ENCODE peak calls at places on chromosome 16, in eight cellular contexts. One of them, this sample, is unnamed. For H3K4me1, the result is how much of the 10 kb centered on the place peaks cover.

GRCh38 chr16:81462683-81463082 is 18.1 kb downstream of the CMIP start:
- DNase-seq in thoracic aorta: no peak
- DNase-seq in heart right ventricle: no peak
- DNase-seq in tibial artery: no peak
- DNase-seq in psoas muscle: peak
- DNase-seq in mammary epithelial cell: no peak
- DNase-seq in left lung: no peak
- DNase-seq in IMR-90: no peak
- DNase-seq in this sample: no peak

GRCh38 chr16:86575754-86576557 is 2.4 kb upstream of the FOXL1 start:
- DNase-seq in thoracic aorta: peak
- DNase-seq in heart right ventricle: peak
- DNase-seq in tibial artery: peak
- DNase-seq in psoas muscle: peak
- DNase-seq in mammary epithelial cell: peak
- DNase-seq in left lung: no peak
- DNase-seq in IMR-90: peak
- DNase-seq in this sample: peak

GRCh38 chr16:54655171-54655590 is 275.5 kb upstream of the IRX5 start:
- DNase-seq in thoracic aorta: no peak
- DNase-seq in heart right ventricle: peak
- DNase-seq in tibial artery: peak
- DNase-seq in psoas muscle: no peak
- DNase-seq in mammary epithelial cell: peak
- DNase-seq in left lung: no peak
- DNase-seq in IMR-90: no peak
- DNase-seq in this sample: no peak

GRCh38 chr16:64250866-64251265 is 871.0 kb downstream of the CDH11 start:
- DNase-seq in thoracic aorta: no peak
- DNase-seq in heart right ventricle: no peak
- DNase-seq in tibial artery: no peak
- DNase-seq in psoas muscle: no peak
- DNase-seq in mammary epithelial cell: no peak
- DNase-seq in left lung: no peak
- DNase-seq in IMR-90: peak
- DNase-seq in this sample: no peak

GRCh38 chr16:1919680-1919998 is 1.4 kb upstream of the HS3ST6 start:
- DNase-seq in thoracic aorta: no peak
- DNase-seq in heart right ventricle: no peak
- DNase-seq in tibial artery: no peak
- DNase-seq in psoas muscle: no peak
- DNase-seq in mammary epithelial cell: no peak
- DNase-seq in left lung: no peak
- DNase-seq in IMR-90: no peak
- DNase-seq in this sample: no peak

GRCh38 chr16:53209489-53209888 is 154.7 kb downstream of the CHD9 start:
- DNase-seq in thoracic aorta: no peak
- DNase-seq in heart right ventricle: no peak
- DNase-seq in tibial artery: no peak
- DNase-seq in psoas muscle: no peak
- DNase-seq in mammary epithelial cell: no peak
- DNase-seq in left lung: no peak
- DNase-seq in IMR-90: no peak
- DNase-seq in this sample: no peak

GRCh38 chr16:86261379-86261778 is 248.9 kb upstream of the FOXF1 start:
- DNase-seq in thoracic aorta: no peak
- DNase-seq in heart right ventricle: no peak
- DNase-seq in tibial artery: no peak
- DNase-seq in psoas muscle: no peak
- DNase-seq in mammary epithelial cell: peak
- DNase-seq in left lung: no peak
- DNase-seq in IMR-90: peak
- DNase-seq in this sample: no peak

GRCh38 chr16:68992521-68992920 is 112.9 kb upstream of the HAS3 start:
- DNase-seq in thoracic aorta: no peak
- DNase-seq in heart right ventricle: no peak
- DNase-seq in tibial artery: no peak
- DNase-seq in psoas muscle: no peak
- DNase-seq in mammary epithelial cell: peak
- DNase-seq in left lung: no peak
- DNase-seq in IMR-90: peak
- DNase-seq in this sample: no peak

GRCh38 chr16:2238396-2239230 is 2.4 kb downstream of the DNASE1L2 start:
- DNase-seq in thoracic aorta: no peak
- DNase-seq in heart right ventricle: no peak
- DNase-seq in tibial artery: no peak
- DNase-seq in psoas muscle: no peak
- DNase-seq in mammary epithelial cell: no peak
- DNase-seq in left lung: no peak
- DNase-seq in IMR-90: no peak
- DNase-seq in this sample: no peak

GRCh38 chr16:82954224-82954929 is 327.6 kb downstream of the CDH13 start:
- DNase-seq in thoracic aorta: no peak
- DNase-seq in heart right ventricle: no peak
- DNase-seq in tibial artery: no peak
- DNase-seq in psoas muscle: no peak
- DNase-seq in mammary epithelial cell: no peak
- DNase-seq in left lung: no peak
- DNase-seq in IMR-90: peak
- DNase-seq in this sample: no peak

GRCh38 chr16:9123871-9124270 is 32.4 kb downstream of the HAPSTR1 start:
- DNase-seq in thoracic aorta: no peak
- DNase-seq in heart right ventricle: no peak
- DNase-seq in tibial artery: peak
- DNase-seq in psoas muscle: peak
- DNase-seq in mammary epithelial cell: peak
- DNase-seq in left lung: peak
- DNase-seq in IMR-90: no peak
- DNase-seq in this sample: peak

GRCh38 chr16:74565378-74565777 is 41.5 kb downstream of the GLG1 start:
- DNase-seq in thoracic aorta: no peak
- DNase-seq in heart right ventricle: no peak
- DNase-seq in tibial artery: no peak
- DNase-seq in psoas muscle: no peak
- DNase-seq in mammary epithelial cell: no peak
- DNase-seq in left lung: no peak
- DNase-seq in IMR-90: no peak
- DNase-seq in this sample: no peak

GRCh38 chr16:13453938-13454553 is 465.9 kb upstream of the ERCC4 start:
- DNase-seq in thoracic aorta: no peak
- DNase-seq in heart right ventricle: no peak
- DNase-seq in tibial artery: no peak
- DNase-seq in psoas muscle: no peak
- DNase-seq in mammary epithelial cell: peak
- DNase-seq in left lung: no peak
- DNase-seq in IMR-90: no peak
- DNase-seq in this sample: no peak

GRCh38 chr16:10678655-10679054 is 16.1 kb downstream of the TEKT5 start:
- DNase-seq in thoracic aorta: no peak
- DNase-seq in heart right ventricle: no peak
- DNase-seq in tibial artery: no peak
- DNase-seq in psoas muscle: no peak
- DNase-seq in mammary epithelial cell: no peak
- DNase-seq in left lung: no peak
- DNase-seq in IMR-90: no peak
- DNase-seq in this sample: no peak

GRCh38 chr16:67514382-67514828 is 14.2 kb upstream of the RIPOR1 start:
- DNase-seq in thoracic aorta: no peak
- DNase-seq in heart right ventricle: peak
- DNase-seq in tibial artery: peak
- DNase-seq in psoas muscle: peak
- DNase-seq in mammary epithelial cell: peak
- DNase-seq in left lung: peak
- DNase-seq in IMR-90: peak
- DNase-seq in this sample: peak

GRCh38 chr16:81996664-81997529 is 14.4 kb downstream of the SDR42E1 start:
- DNase-seq in thoracic aorta: no peak
- DNase-seq in heart right ventricle: no peak
- DNase-seq in tibial artery: no peak
- DNase-seq in psoas muscle: no peak
- DNase-seq in mammary epithelial cell: peak
- DNase-seq in left lung: no peak
- DNase-seq in IMR-90: peak
- DNase-seq in this sample: no peak

GRCh38 chr16:26665166-26665939 is 401.4 kb upstream of the C16orf82 start:
- DNase-seq in thoracic aorta: no peak
- DNase-seq in heart right ventricle: no peak
- DNase-seq in tibial artery: no peak
- DNase-seq in psoas muscle: no peak
- DNase-seq in mammary epithelial cell: no peak
- DNase-seq in left lung: no peak
- DNase-seq in IMR-90: no peak
- DNase-seq in this sample: no peak

GRCh38 chr16:31135535-31136286 is at the start of gene PRSS8:
- DNase-seq in thoracic aorta: no peak
- DNase-seq in heart right ventricle: no peak
- DNase-seq in tibial artery: peak
- DNase-seq in psoas muscle: no peak
- DNase-seq in mammary epithelial cell: peak
- DNase-seq in left lung: peak
- DNase-seq in IMR-90: no peak
- DNase-seq in this sample: peak

GRCh38 chr16:55949518-55949917 is 74.3 kb upstream of the CES5A start:
- DNase-seq in thoracic aorta: no peak
- DNase-seq in heart right ventricle: no peak
- DNase-seq in tibial artery: no peak
- DNase-seq in psoas muscle: no peak
- DNase-seq in mammary epithelial cell: peak
- DNase-seq in left lung: no peak
- DNase-seq in IMR-90: peak
- DNase-seq in this sample: no peak

GRCh38 chr16:21001262-21001661 is 100.7 kb downstream of the LYRM1 start:
- DNase-seq in thoracic aorta: no peak
- DNase-seq in heart right ventricle: no peak
- DNase-seq in tibial artery: no peak
- DNase-seq in psoas muscle: no peak
- DNase-seq in mammary epithelial cell: no peak
- DNase-seq in left lung: no peak
- DNase-seq in IMR-90: peak
- DNase-seq in this sample: no peak

GRCh38 chr16:75298252-75298651 is 46.8 kb upstream of the BCAR1 start:
- DNase-seq in thoracic aorta: no peak
- DNase-seq in heart right ventricle: no peak
- DNase-seq in tibial artery: no peak
- DNase-seq in psoas muscle: no peak
- DNase-seq in mammary epithelial cell: no peak
- DNase-seq in left lung: no peak
- DNase-seq in IMR-90: no peak
- DNase-seq in this sample: no peak

GRCh38 chr16:81061855-81062608 is 15.0 kb downstream of the C16orf46 start:
- DNase-seq in thoracic aorta: no peak
- DNase-seq in heart right ventricle: no peak
- DNase-seq in tibial artery: no peak
- DNase-seq in psoas muscle: no peak
- DNase-seq in mammary epithelial cell: no peak
- DNase-seq in left lung: no peak
- DNase-seq in IMR-90: no peak
- DNase-seq in this sample: no peak

GRCh38 chr16:78444-79145 is 570 bp downstream of the MPG start:
- DNase-seq in thoracic aorta: no peak
- DNase-seq in heart right ventricle: no peak
- DNase-seq in tibial artery: peak
- DNase-seq in psoas muscle: peak
- DNase-seq in mammary epithelial cell: no peak
- DNase-seq in left lung: no peak
- DNase-seq in IMR-90: peak
- DNase-seq in this sample: no peak
- H3K4me1 ChIP-seq in thoracic aorta: under half
- H3K4me1 ChIP-seq in heart right ventricle: half or more
- H3K4me1 ChIP-seq in tibial artery: half or more
- H3K4me1 ChIP-seq in psoas muscle: under half
- H3K4me1 ChIP-seq in mammary epithelial cell: under half
- H3K4me1 ChIP-seq in left lung: under half
- H3K4me1 ChIP-seq in IMR-90: under half
- H3K4me1 ChIP-seq in this sample: under half

DNA sequence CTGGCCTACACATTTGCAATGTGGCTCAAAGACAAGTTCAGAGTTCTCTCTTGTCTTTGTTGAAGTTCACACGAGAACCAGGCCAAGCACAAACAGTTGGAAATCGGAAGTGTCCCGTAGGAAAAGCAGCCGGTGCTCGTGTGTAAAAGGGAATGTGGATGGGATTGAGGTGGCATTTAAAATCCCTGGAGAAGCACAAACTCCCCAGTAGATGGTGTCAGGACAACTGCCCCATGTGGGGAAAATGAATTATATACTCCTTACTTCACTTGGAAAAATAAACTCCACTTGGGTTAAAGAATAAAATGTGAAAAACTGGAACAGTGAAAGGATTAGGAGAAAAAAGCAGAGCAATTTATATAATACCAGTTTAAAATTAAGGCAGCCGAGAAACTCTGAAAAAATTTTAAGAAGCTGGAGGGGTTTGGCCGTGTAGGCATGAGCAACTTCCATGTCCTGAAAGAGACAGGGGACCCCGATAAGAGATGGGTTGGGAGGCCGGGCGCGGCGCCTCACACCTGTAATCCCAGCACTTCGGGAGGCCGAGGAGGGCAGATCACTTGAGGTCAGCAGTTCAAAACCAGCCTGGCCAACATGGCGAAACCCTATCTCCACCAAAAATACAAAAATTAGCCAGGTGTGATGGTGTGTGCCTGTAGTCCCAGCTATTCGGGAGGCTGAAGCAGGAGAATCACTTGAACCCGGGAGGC is 28.1 kb downstream of the CBFA2T3 start:
- DNase-seq in thoracic aorta: no peak
- DNase-seq in heart right ventricle: no peak
- DNase-seq in tibial artery: no peak
- DNase-seq in psoas muscle: no peak
- DNase-seq in mammary epithelial cell: no peak
- DNase-seq in left lung: no peak
- DNase-seq in IMR-90: no peak
- DNase-seq in this sample: no peak
- TF ChIP-seq CTCF in thoracic aorta: no peak
- TF ChIP-seq CTCF in heart right ventricle: no peak
- TF ChIP-seq CTCF in tibial artery: no peak
- TF ChIP-seq CTCF in psoas muscle: no peak
- TF ChIP-seq CTCF in mammary epithelial cell: peak
- TF ChIP-seq CTCF in left lung: no peak
- TF ChIP-seq CTCF in IMR-90: no peak
- TF ChIP-seq CTCF in this sample: no peak

GRCh38 chr16:84585472-84585871 is 32.4 kb downstream of the COTL1 start:
- DNase-seq in thoracic aorta: no peak
- DNase-seq in heart right ventricle: no peak
- DNase-seq in tibial artery: no peak
- DNase-seq in psoas muscle: no peak
- DNase-seq in mammary epithelial cell: no peak
- DNase-seq in left lung: no peak
- DNase-seq in IMR-90: no peak
- DNase-seq in this sample: no peak
- H3K4me3 ChIP-seq in thoracic aorta: no peak
- H3K4me3 ChIP-seq in heart right ventricle: no peak
- H3K4me3 ChIP-seq in tibial artery: no peak
- H3K4me3 ChIP-seq in psoas muscle: no peak
- H3K4me3 ChIP-seq in mammary epithelial cell: no peak
- H3K4me3 ChIP-seq in left lung: no peak
- H3K4me3 ChIP-seq in IMR-90: no peak
- H3K4me3 ChIP-seq in this sample: no peak

DNA sequence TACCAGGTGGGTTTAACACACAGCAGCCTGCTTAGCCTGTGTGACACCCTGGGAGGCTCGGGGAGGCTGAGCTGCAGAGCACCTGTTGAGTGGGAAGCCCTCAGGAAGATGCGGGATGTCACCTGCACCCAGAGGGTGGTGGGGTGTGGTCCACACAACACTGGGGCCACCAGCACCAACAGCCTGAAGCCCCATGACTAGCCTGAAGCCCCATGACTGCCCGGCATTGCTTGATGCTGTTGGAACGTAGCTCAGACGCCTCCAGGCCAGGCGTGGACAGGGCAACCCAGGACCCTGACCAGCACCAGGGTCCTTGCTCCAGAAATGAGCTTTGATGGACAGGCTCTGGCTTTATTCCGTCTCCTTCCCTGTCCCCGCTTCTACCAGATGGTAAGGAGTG is 76.3 kb upstream of the ZNF469 start:
- DNase-seq in thoracic aorta: no peak
- DNase-seq in heart right ventricle: no peak
- DNase-seq in tibial artery: no peak
- DNase-seq in psoas muscle: peak
- DNase-seq in mammary epithelial cell: no peak
- DNase-seq in left lung: no peak
- DNase-seq in IMR-90: no peak
- DNase-seq in this sample: peak
- H3K4me1 ChIP-seq in thoracic aorta: under half
- H3K4me1 ChIP-seq in heart right ventricle: under half
- H3K4me1 ChIP-seq in tibial artery: under half
- H3K4me1 ChIP-seq in psoas muscle: under half
- H3K4me1 ChIP-seq in mammary epithelial cell: half or more
- H3K4me1 ChIP-seq in left lung: under half
- H3K4me1 ChIP-seq in IMR-90: half or more
- H3K4me1 ChIP-seq in this sample: under half

This sample was measured in right lobe of liver.